ENCODE peak calls at places on chromosomes 12 and 14, in nine cellular contexts. N is psoas muscle; K is CD4-positive, alpha-beta T cell; T is GM20000; R is thoracic aorta; Q is breast epithelium; O is endothelial cell of umbilical vein; B is dorsolateral prefrontal cortex; P is esophagus muscularis mucosa. F is an unnamed sample.

GRCh38 chr14:65156568-65157366 is 54.5 kb upstream of the MAX start:
- DNase-seq in P (no peak), T (peak), N (peak), Q (no peak), R (peak), O (no peak), K (no peak), B (no peak), F (peak)

GRCh38 chr14:104774453-104775072 is 21.0 kb downstream of the AKT1 start:
- DNase-seq in T (no peak), B (no peak), Q (no peak), N (no peak), R (no peak), P (no peak), O (no peak), K (no peak), F (no peak)

GRCh38 chr12:104488383-104488782 is 31.6 kb downstream of the CHST11 start:
- DNase-seq in R (no peak), O (no peak), N (no peak), B (no peak), T (no peak), P (no peak), Q (no peak), K (no peak), F (no peak)

GRCh38 chr12:5047094-5047493 is 3.4 kb downstream of the KCNA5 start:
- DNase-seq in R (peak), K (no peak), Q (no peak), T (no peak), N (no peak), B (no peak), O (no peak), P (no peak), F (no peak)

GRCh38 chr14:69260979-69261605 is 1.1 kb downstream of the GALNT16 start:
- DNase-seq in N (peak), R (no peak), T (peak), O (no peak), K (peak), Q (no peak), P (no peak), B (no peak), F (peak)

GRCh38 chr14:99791476-99792283 is 1.5 kb upstream of the EML1 start:
- DNase-seq in R (no peak), N (no peak), K (no peak), T (peak), Q (no peak), O (peak), P (no peak), B (no peak), F (no peak)

GRCh38 chr12:121786441-121786825 is 7.1 kb downstream of the RHOF start:
- DNase-seq in N (peak), T (no peak), P (no peak), O (peak), Q (peak), K (no peak), R (no peak), B (no peak), F (no peak)

GRCh38 chr14:100898935-100899840 is 4.3 kb downstream of the RTL1 start:
- DNase-seq in K (no peak), O (peak), R (no peak), N (no peak), T (no peak), Q (peak), P (peak), B (peak), F (no peak)

GRCh38 chr12:67222302-67222701 is 46.9 kb upstream of the CAND1 start:
- DNase-seq in N (no peak), Q (no peak), P (no peak), O (no peak), B (no peak), K (no peak), R (no peak), T (no peak), F (no peak)

GRCh38 chr14:77133718-77134338 is 7.8 kb downstream of the ZDHHC22 start:
- DNase-seq in P (no peak), Q (peak), T (peak), N (peak), K (peak), B (peak), R (no peak), O (peak), F (peak)

GRCh38 chr14:92993302-92993701 is 70.4 kb downstream of the CHGA start:
- DNase-seq in B (no peak), R (no peak), Q (no peak), T (no peak), K (no peak), O (no peak), N (no peak), P (no peak), F (no peak)

GRCh38 chr14:61749264-61749663 is 13.0 kb upstream of the SNAPC1 start:
- DNase-seq in T (no peak), K (no peak), O (peak), N (no peak), B (no peak), P (no peak), Q (no peak), R (no peak), F (no peak)

GRCh38 chr12:82505150-82505549 is 146.8 kb downstream of the METTL25 start:
- DNase-seq in O (peak), B (no peak), T (no peak), N (no peak), K (no peak), Q (no peak), P (no peak), R (no peak), F (no peak)

GRCh38 chr14:95328876-95329503 is 9.3 kb upstream of the CLMN start:
- DNase-seq in O (no peak), K (no peak), B (no peak), Q (no peak), R (no peak), N (no peak), T (no peak), P (no peak), F (no peak)

GRCh38 chr12:126617312-126617711 is 1552.1 kb downstream of the AACS start:
- DNase-seq in N (no peak), O (no peak), P (no peak), Q (no peak), R (no peak), K (no peak), T (no peak), B (no peak), F (no peak)

GRCh38 chr14:71116206-71117122 is 209.2 kb downstream of the PCNX1 start:
- DNase-seq in Q (no peak), N (no peak), R (no peak), T (no peak), P (no peak), O (no peak), K (no peak), B (no peak), F (peak)

GRCh38 chr14:104794641-104795467 is 694 bp downstream of the AKT1 start:
- DNase-seq in Q (no peak), B (no peak), P (no peak), N (no peak), O (peak), T (peak), K (no peak), R (no peak), F (peak)

GRCh38 chr14:53285064-53285463 is 131.9 kb upstream of the DDHD1 start:
- DNase-seq in O (no peak), K (no peak), Q (no peak), R (no peak), N (no peak), B (no peak), P (no peak), T (no peak), F (no peak)

DNA sequence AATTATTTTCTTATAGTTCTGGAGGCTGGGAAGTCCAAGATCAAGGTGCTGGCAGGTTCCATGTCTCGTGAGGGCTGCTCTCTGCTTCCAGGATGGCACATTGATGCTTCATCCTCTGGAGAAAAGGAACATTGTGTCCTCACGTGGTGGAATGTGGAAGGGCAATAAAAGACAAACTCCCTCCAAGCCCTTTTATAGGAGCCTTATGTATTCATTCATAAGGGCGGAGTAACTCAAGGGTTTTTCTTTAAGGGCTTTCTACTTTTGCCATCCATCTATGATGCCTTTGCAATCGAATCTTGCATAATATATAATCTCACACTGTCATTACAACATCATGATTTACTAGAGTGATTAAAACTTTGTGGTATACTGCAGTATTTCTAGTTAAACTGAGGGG is 132.7 kb upstream of the DDHD1 start:
- DNase-seq in N (no peak), O (no peak), R (no peak), Q (no peak), P (no peak), T (no peak), K (no peak), B (no peak), F (no peak)
- TF ChIP-seq CTCF in N (no peak), O (no peak), R (no peak), Q (no peak), P (no peak), T (no peak), K (no peak), B (no peak), F (peak)

GRCh38 chr12:19169222-19169621 is 39.7 kb downstream of the PLEKHA5 start:
- DNase-seq in O (no peak), P (no peak), K (no peak), N (no peak), R (no peak), Q (no peak), B (no peak), T (no peak), F (no peak)
- TF ChIP-seq CTCF in O (no peak), P (no peak), K (no peak), N (no peak), R (no peak), Q (no peak), B (no peak), T (no peak), F (no peak)

DNA sequence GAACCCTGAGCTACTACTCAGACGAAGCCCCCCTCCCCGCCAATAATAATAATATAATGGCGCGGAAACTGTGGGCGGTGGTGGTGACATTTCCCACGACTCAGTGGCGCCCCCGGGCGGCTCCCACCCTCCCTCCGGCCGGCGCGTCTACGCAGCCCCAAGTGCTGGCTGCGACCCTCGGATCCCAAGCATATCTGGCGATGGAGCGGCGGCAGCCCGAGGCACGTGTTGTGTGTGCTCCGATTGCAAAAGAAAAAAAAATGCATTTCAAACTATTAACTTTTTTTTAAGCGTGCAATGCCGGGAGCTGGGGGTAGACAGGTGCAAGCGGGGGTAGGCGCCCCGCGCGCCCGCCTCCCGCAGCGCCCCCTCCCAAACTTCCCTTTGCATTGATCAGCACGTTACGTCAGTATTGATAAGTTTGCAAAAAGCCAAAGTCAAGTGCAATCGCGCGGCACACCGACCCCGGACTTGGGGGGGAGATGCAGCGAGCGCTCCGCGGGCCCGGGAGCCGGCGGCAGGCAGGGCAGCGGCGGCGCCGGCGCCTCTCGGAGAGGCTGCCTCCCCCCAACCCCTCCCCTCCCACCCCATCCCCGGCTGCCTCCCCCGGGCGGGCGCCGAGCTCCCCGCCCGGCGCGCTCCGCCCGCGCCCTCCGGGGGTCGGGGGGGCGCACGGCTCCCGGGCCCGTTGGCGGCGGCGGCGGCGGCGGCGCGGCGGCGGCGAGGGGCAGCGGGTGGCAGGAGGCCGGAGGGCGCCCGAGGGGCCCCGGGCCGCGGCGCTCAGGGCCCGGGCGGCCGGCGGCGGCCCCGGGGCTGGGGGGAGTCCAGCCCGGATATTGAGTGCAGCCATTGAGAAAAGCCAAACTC is 113.1 kb upstream of the MYL2 start:
- DNase-seq in N (no peak), B (no peak), K (no peak), T (no peak), Q (no peak), R (no peak), O (no peak), P (no peak), F (no peak)
- TF ChIP-seq CTCF in N (no peak), B (no peak), K (no peak), T (peak), Q (no peak), R (no peak), O (peak), P (no peak), F (peak)

GRCh38 chr12:117331691-117332090 is 29.7 kb downstream of the NOS1 start:
- DNase-seq in P (no peak), R (no peak), N (no peak), T (no peak), O (no peak), Q (no peak), K (no peak), B (no peak), F (no peak)
- TF ChIP-seq CTCF in P (no peak), R (no peak), N (no peak), T (no peak), O (peak), Q (no peak), K (no peak), B (no peak), F (no peak)

GRCh38 chr12:27299102-27299501 is 33.5 kb upstream of the BMAL2 start:
- DNase-seq in P (no peak), B (no peak), Q (no peak), T (no peak), K (no peak), O (no peak), N (no peak), R (no peak), F (no peak)
- TF ChIP-seq CTCF in P (no peak), B (no peak), Q (no peak), T (no peak), K (no peak), O (no peak), N (no peak), R (no peak), F (no peak)

F was measured in GM13977.